ENCODE peak calls at places on chromosomes 6 and 20, in five cellular contexts. T is left ventricle myocardium inferior; Q is stimulated activated CD4-positive, alpha-beta T cell treated with anti-CD3 and anti-CD28 coated beads, Interleukin-1b, Interleukin-23, amount 100 ng/mL, for 1 hour; L is bronchial epithelial cell; G is activated CD4-positive, alpha-beta T cell treated with anti-CD3 and anti-CD28 coated beads, Interleukin-2, amount 10 ng/mL, durations not matched to agents 7 days and 5 days. N is an unnamed sample.

GRCh38 chr6:17395112-17395511 is 1.7 kb downstream of the CAP2 start:
- DNase-seq in Q (no peak), T (no peak), G (no peak), L (no peak), N (no peak)

GRCh38 chr20:13936781-13937576 is 53.4 kb downstream of the SEL1L2 start:
- DNase-seq in L (no peak), Q (no peak), T (no peak), G (no peak), N (no peak)

GRCh38 chr6:11634948-11635347 is 97.4 kb downstream of the TMEM170B start:
- DNase-seq in L (no peak), T (no peak), G (no peak), Q (no peak), N (no peak)

GRCh38 chr6:129893513-129894098 is 32.5 kb upstream of the TMEM244 start:
- DNase-seq in L (peak; percentile 57), T (no peak), G (no peak), Q (no peak), N (no peak)

GRCh38 chr20:61925555-61926252 is 140.0 kb downstream of the TAF4 start:
- DNase-seq in L (peak; percentile 7), T (no peak), Q (no peak), G (no peak), N (no peak)

GRCh38 chr6:12012231-12012565 is at the start of gene HIVEP1:
- DNase-seq in T (peak; percentile 49), Q (no peak), G (no peak), L (no peak), N (peak; percentile 31)

GRCh38 chr6:32194825-32195651 is 2.6 kb upstream of the GPSM3 start:
- DNase-seq in L (peak; percentile 53), Q (no peak), G (peak; percentile 53), T (no peak), N (no peak)

GRCh38 chr20:53813728-53814459 is 220.3 kb upstream of the ZNF217 start:
- DNase-seq in G (no peak), Q (no peak), L (no peak), T (no peak), N (no peak)

GRCh38 chr20:62898093-62898964 is 28.0 kb downstream of the DIDO1 start:
- DNase-seq in T (no peak), L (no peak), G (no peak), Q (no peak), N (no peak)

GRCh38 chr6:42316390-42316970 is 98.8 kb upstream of the MRPS10 start:
- DNase-seq in G (no peak), T (no peak), Q (no peak), L (no peak), N (peak; percentile 57)

GRCh38 chr20:14193885-14194284 is 143.5 kb downstream of the FLRT3 start:
- DNase-seq in G (no peak), L (peak; percentile 25), Q (no peak), T (no peak), N (no peak)

GRCh38 chr6:118660218-118660569 is 8.8 kb upstream of the CEP85L start:
- DNase-seq in L (no peak), Q (no peak), G (peak; percentile 52), T (no peak), N (no peak)

GRCh38 chr20:49983123-49983847 is 505 bp downstream of the SNAI1 start:
- DNase-seq in L (no peak), T (no peak), G (no peak), Q (no peak), N (no peak)

N was measured in upper lobe of left lung.